ENCODE peak calls at places on chromosomes 7 and 10, in seven cellular contexts. Z, V, Y, A, T, W and Q are unnamed samples.
A peak's percentile ranks its signal among the peaks of the same experiment; 100 is the strongest.

GRCh38 chr10:73576178-73576889 is 14.8 kb downstream of the USP54 start:
- DNase-seq in V (peak; percentile 94), A (peak; percentile 82), Y (no peak), Z (no peak), T (no peak), W (peak; percentile 81), Q (peak; percentile 32)

GRCh38 chr7:77426052-77426404 is 9.9 kb upstream of the GSAP start:
- DNase-seq in W (no peak), A (no peak), T (no peak), Y (no peak), Z (no peak), V (peak; percentile 51), Q (no peak)

GRCh38 chr10:47348138-47348651 is at the start of gene RBP3:
- DNase-seq in V (no peak), A (no peak), Y (no peak), W (no peak), T (no peak), Z (no peak), Q (no peak)

GRCh38 chr7:30594055-30594539 is 581 bp upstream of the GARS1 start:
- DNase-seq in T (peak; percentile 19), Y (peak; percentile 32), Z (peak; percentile 73), A (peak; percentile 53), V (peak; percentile 41), W (peak; percentile 17), Q (peak; percentile 24)

GRCh38 chr10:102621418-102622325 is 22.6 kb upstream of the TRIM8 start:
- DNase-seq in Y (no peak), W (no peak), T (no peak), A (peak; percentile 85), Z (no peak), V (no peak), Q (no peak)

GRCh38 chr7:2478387-2478760 is 2.2 kb upstream of the GRIFIN start:
- DNase-seq in Y (no peak), A (peak; percentile 33), W (peak; percentile 66), Z (no peak), T (no peak), V (peak; percentile 19), Q (peak; percentile 76)

GRCh38 chr7:48074231-48074654 is 14.8 kb upstream of the UPP1 start:
- DNase-seq in Y (no peak), W (no peak), A (no peak), T (no peak), Z (no peak), V (no peak), Q (no peak)

GRCh38 chr7:142176901-142177300 is 65.4 kb downstream of the MGAM2 start:
- DNase-seq in A (no peak), Z (no peak), W (no peak), Y (no peak), V (no peak), T (no peak), Q (no peak)

GRCh38 chr7:76193881-76194280 is 7.8 kb upstream of the SRRM3 start:
- DNase-seq in T (no peak), W (no peak), V (no peak), A (no peak), Z (no peak), Y (no peak), Q (no peak)

GRCh38 chr7:121406866-121407439 is 10.8 kb upstream of the FAM3C start:
- DNase-seq in T (no peak), A (no peak), Y (no peak), V (no peak), Z (no peak), W (no peak), Q (no peak)

GRCh38 chr10:87723500-87723899 is 63.8 kb downstream of the PAPSS2 start:
- DNase-seq in T (peak; percentile 45), V (no peak), Z (no peak), Y (no peak), A (no peak), W (no peak), Q (no peak)

GRCh38 chr10:130742936-130743675 is 568.4 kb downstream of the TCERG1L start:
- DNase-seq in Y (no peak), Z (no peak), V (no peak), W (no peak), A (no peak), T (no peak), Q (no peak)

GRCh38 chr10:23293145-23293724 is 51.4 kb downstream of the C10orf67 start:
- DNase-seq in T (peak; percentile 23), A (peak; percentile 20), Z (peak; percentile 65), V (peak; percentile 53), W (no peak), Y (no peak), Q (no peak)

GRCh38 chr10:22341190-22341935 is 3.9 kb upstream of the SPAG6 start:
- DNase-seq in A (peak; percentile 21), W (no peak), T (no peak), Y (no peak), V (peak; percentile 26), Z (no peak), Q (no peak)

GRCh38 chr7:71770269-71770907 is 638.4 kb downstream of the GALNT17 start:
- DNase-seq in V (no peak), W (no peak), T (no peak), Z (no peak), A (no peak), Y (no peak), Q (no peak)

GRCh38 chr7:35758421-35758820 is 42.4 kb upstream of the SEPTIN7 start:
- DNase-seq in A (no peak), Z (peak; percentile 69), W (no peak), V (no peak), T (no peak), Y (no peak), Q (no peak)

GRCh38 chr7:28355553-28356319 is 56.6 kb upstream of the CREB5 start:
- DNase-seq in A (no peak), V (no peak), T (no peak), Z (no peak), W (no peak), Y (no peak), Q (no peak)

GRCh38 chr10:12193193-12193592 is 2.5 kb downstream of the NUDT5 start:
- DNase-seq in Y (no peak), A (peak; percentile 62), T (no peak), Z (no peak), V (peak; percentile 77), W (no peak), Q (no peak)

GRCh38 chr7:111082351-111082750 is 8.6 kb upstream of the LRRN3 start:
- DNase-seq in Z (no peak), T (no peak), Y (no peak), V (peak; percentile 65), A (no peak), W (no peak), Q (no peak)

GRCh38 chr7:145732521-145732920 is 384.1 kb upstream of the CNTNAP2 start:
- DNase-seq in T (no peak), Z (no peak), W (no peak), Y (no peak), V (no peak), A (no peak), Q (no peak)

GRCh38 chr10:33070101-33070500 is 112.1 kb upstream of the ITGB1 start:
- DNase-seq in A (no peak), Z (no peak), T (no peak), Y (no peak), W (no peak), V (no peak), Q (no peak)

GRCh38 chr7:112495820-112496462 is 15.2 kb downstream of the LSMEM1 start:
- DNase-seq in Y (peak; percentile 25), A (peak; percentile 62), Z (peak; percentile 36), T (peak; percentile 30), W (peak; percentile 68), V (peak; percentile 85), Q (peak; percentile 37)

GRCh38 chr10:22561909-22562308 is 152.5 kb downstream of the PIP4K2A start:
- DNase-seq in Z (no peak), T (no peak), A (no peak), V (no peak), Y (no peak), W (no peak), Q (no peak)

GRCh38 chr10:3339531-3339950 is 167.0 kb upstream of the PITRM1 start:
- DNase-seq in T (no peak), Y (no peak), V (peak; percentile 62), A (peak; percentile 2), Z (peak; percentile 72), W (no peak), Q (no peak)

GRCh38 chr10:9260690-9261089 is 1206.2 kb downstream of the GATA3 start:
- DNase-seq in V (no peak), Z (no peak), A (no peak), W (no peak), T (no peak), Y (no peak), Q (no peak)

GRCh38 chr10:86960003-86960862 is 1.8 kb downstream of the SNCG start:
- DNase-seq in Z (peak; percentile 87), Y (no peak), W (no peak), V (peak; percentile 67), T (peak; percentile 60), A (peak; percentile 65), Q (peak; percentile 54)

GRCh38 chr10:76491216-76491615 is 1059.8 kb downstream of the LRMDA start:
- DNase-seq in W (no peak), T (no peak), V (peak; percentile 70), Y (no peak), Z (no peak), A (peak; percentile 13), Q (no peak)

GRCh38 chr7:80588591-80588990 is 49.9 kb upstream of the CD36 start:
- DNase-seq in Z (no peak), T (no peak), W (no peak), A (peak; percentile 43), Y (no peak), V (peak; percentile 39), Q (no peak)

GRCh38 chr10:100046088-100046487 is 35.6 kb downstream of the CPN1 start:
- DNase-seq in V (peak; percentile 93), T (peak; percentile 81), Y (peak; percentile 82), W (peak; percentile 95), A (peak; percentile 81), Z (peak; percentile 92), Q (peak; percentile 88)

GRCh38 chr7:143447500-143447899 is 4.2 kb downstream of the TAS2R60 start:
- DNase-seq in Z (no peak), A (no peak), T (no peak), Y (no peak), V (no peak), W (no peak), Q (no peak)

GRCh38 chr7:111018960-111019835 is 71.7 kb upstream of the LRRN3 start:
- DNase-seq in Y (no peak), A (no peak), T (no peak), V (no peak), W (no peak), Z (no peak), Q (no peak)

GRCh38 chr10:76010703-76011102 is 579.3 kb downstream of the LRMDA start:
- DNase-seq in W (no peak), T (no peak), A (peak; percentile 68), Y (no peak), V (no peak), Z (no peak), Q (no peak)

GRCh38 chr7:138892808-138893207 is 88.4 kb downstream of the KIAA1549 start:
- DNase-seq in W (no peak), V (no peak), T (no peak), A (no peak), Y (no peak), Z (no peak), Q (no peak)

GRCh38 chr7:45922810-45923209 is 1.7 kb upstream of the IGFBP3 start:
- DNase-seq in A (no peak), T (no peak), V (no peak), Z (no peak), W (no peak), Y (no peak), Q (no peak)

GRCh38 chr7:82164813-82165212 is 278.8 kb downstream of the CACNA2D1 start:
- DNase-seq in T (no peak), Y (no peak), A (peak; percentile 79), V (peak; percentile 84), W (peak; percentile 44), Z (peak; percentile 7), Q (no peak)